ENCODE peak calls at places on chromosomes 16 and 17, in ten cellular contexts. J is prostate gland, A is AG04449, K is fibroblast of mammary gland, I is BJ, Z is pancreas, W is fibroblast of pulmonary artery, B is HCT116, C is suprapubic skin, F is upper lobe of right lung. E is an unnamed sample.

GRCh38 chr17:53012364-53012763 is 810.4 kb upstream of the KIF2B start:
- DNase-seq in W (no peak), J (no peak), F (no peak), C (no peak), K (no peak), B (no peak), A (no peak), I (no peak), Z (no peak), E (no peak)

GRCh38 chr17:78745407-78746088 is 36.5 kb downstream of the CYTH1 start:
- DNase-seq in B (no peak), C (no peak), W (peak; percentile 69), J (no peak), Z (no peak), I (no peak), K (peak; percentile 51), F (no peak), A (no peak), E (no peak)

GRCh38 chr17:7555320-7555948 is 3.1 kb upstream of the TNFSF13 start:
- DNase-seq in W (no peak), C (no peak), A (no peak), B (no peak), J (no peak), K (no peak), I (no peak), Z (no peak), F (no peak), E (no peak)

GRCh38 chr17:41335747-41336146 is 14.9 kb downstream of the KRT33A start:
- DNase-seq in B (no peak), Z (no peak), K (no peak), A (no peak), F (no peak), J (no peak), I (no peak), W (no peak), C (no peak), E (no peak)

GRCh38 chr17:13986855-13987254 is 82.4 kb upstream of the COX10 start:
- DNase-seq in J (no peak), C (no peak), W (no peak), B (no peak), I (no peak), A (no peak), Z (no peak), K (no peak), F (no peak), E (no peak)

GRCh38 chr16:11497329-11497805 is 89.4 kb downstream of the LITAF start:
- DNase-seq in K (peak; percentile 45), F (peak; percentile 93), W (peak; percentile 55), Z (peak; percentile 92), A (no peak), C (peak; percentile 89), B (peak; percentile 85), J (peak; percentile 95), I (peak; percentile 17), E (peak; percentile 87)

GRCh38 chr17:6749519-6749918 is 6.3 kb upstream of the XAF1 start:
- DNase-seq in F (no peak), K (peak; percentile 32), B (no peak), Z (no peak), W (peak; percentile 53), J (no peak), I (no peak), A (no peak), C (no peak), E (peak; percentile 51)

GRCh38 chr17:75364078-75364477 is 41.4 kb downstream of the GRB2 start:
- DNase-seq in J (no peak), K (peak; percentile 81), Z (no peak), B (no peak), A (peak; percentile 54), I (peak; percentile 46), W (peak; percentile 62), C (no peak), F (no peak), E (peak; percentile 53)

GRCh38 chr16:22789281-22789945 is 24.5 kb upstream of the HS3ST2 start:
- DNase-seq in F (no peak), J (no peak), B (no peak), W (no peak), K (peak; percentile 45), I (no peak), A (no peak), Z (no peak), C (no peak), E (peak; percentile 20)

GRCh38 chr16:28012031-28012445 is 51.5 kb downstream of the GSG1L start:
- DNase-seq in C (no peak), A (no peak), W (peak; percentile 28), J (no peak), B (no peak), F (no peak), K (peak; percentile 22), Z (no peak), I (no peak), E (peak; percentile 46)

GRCh38 chr17:79612468-79613194 is 1.8 kb upstream of the RBFOX3 start:
- DNase-seq in K (peak; percentile 35), W (peak; percentile 26), B (peak; percentile 63), C (no peak), I (no peak), A (no peak), Z (peak; percentile 15), F (peak; percentile 73), J (no peak), E (peak; percentile 7)

GRCh38 chr16:88790312-88791150 is 5.5 kb upstream of the PIEZO1 start:
- DNase-seq in J (no peak), C (no peak), B (no peak), A (no peak), I (no peak), W (no peak), F (peak; percentile 88), K (no peak), Z (no peak), E (no peak)

GRCh38 chr16:49604602-49605001 is 231.0 kb downstream of the C16orf78 start:
- DNase-seq in B (no peak), F (no peak), Z (no peak), C (no peak), K (no peak), A (no peak), J (no peak), W (no peak), I (no peak), E (no peak)

DNA sequence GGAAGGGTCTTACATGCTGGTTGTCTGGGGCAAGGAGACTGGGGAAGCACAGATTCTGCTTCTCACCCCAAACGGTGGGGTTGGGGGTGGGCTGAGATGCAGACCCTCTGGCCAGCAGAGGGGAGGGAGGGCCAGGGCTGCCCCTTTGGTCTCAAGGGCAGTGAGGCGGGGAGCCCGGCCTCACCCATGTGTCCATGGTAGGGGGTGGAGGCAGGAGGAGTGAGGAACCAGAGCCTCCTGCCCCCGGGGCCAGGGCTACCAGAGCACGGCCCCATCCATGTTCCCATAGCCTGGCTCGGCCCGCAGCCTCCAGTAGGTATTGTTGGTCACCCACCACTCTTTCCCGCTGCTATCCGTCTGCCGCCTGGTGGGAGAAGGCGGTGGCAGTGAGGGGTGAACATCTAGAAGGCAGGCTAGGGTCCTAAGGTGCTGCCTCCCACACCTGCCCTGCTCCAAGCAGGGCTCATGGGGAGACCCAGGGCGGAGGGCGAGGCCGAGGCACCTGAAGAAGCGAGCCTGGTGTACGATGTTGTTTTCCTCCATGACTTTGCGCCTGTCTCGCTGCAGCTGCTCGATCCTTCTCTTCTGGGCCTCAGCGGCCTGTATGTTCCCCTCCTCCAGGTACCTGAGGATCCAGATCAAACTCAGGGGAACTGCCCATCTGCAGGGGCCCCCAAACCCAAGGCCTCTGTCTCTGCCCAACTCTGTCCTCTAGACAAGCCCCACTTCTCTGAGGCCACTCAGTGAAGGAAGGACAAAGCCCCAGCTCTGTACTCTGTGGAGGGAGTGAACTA is 13.4 kb downstream of the OSBPL7 start:
- DNase-seq in C (peak; percentile 74), W (no peak), K (no peak), J (no peak), Z (no peak), B (no peak), I (no peak), F (peak; percentile 51), A (no peak), E (no peak)
- H3K4me3 ChIP-seq in C (no peak overlapping the region), W (no peak overlapping the region), K (no peak overlapping the region), J (no peak overlapping the region), Z (no peak overlapping the region), B (no peak overlapping the region), I (no peak overlapping the region), F (no peak overlapping the region), A (no peak overlapping the region), E (no peak overlapping the region)

DNA sequence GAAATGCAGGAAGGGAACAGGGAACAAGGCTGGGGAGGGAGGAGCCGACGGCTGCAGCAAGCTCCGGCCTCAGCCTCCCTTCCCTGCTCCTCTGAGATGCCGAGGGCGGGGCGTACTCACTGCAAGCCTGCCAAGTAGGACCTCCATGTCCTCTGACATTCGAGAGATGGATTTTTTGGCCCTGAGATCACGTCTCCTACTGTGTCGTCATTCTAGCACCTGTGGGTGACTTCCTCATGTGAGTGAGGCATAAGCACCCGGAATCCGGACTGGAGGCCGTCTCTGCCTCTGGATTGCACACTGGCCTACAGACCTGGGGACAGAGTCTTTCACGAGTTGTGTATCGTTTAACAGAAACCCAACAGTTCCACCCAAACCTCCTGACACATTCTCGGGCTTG is 14.5 kb downstream of the MRM3 start:
- DNase-seq in K (no peak), I (no peak), C (no peak), F (no peak), Z (no peak), A (no peak), J (no peak), B (no peak), W (no peak), E (no peak)
- TF ChIP-seq CTCF in K (no peak), I (no peak), C (no peak), F (no peak), Z (no peak), A (no peak), J (no peak), B (no peak), W (no peak), E (no peak)

DNA sequence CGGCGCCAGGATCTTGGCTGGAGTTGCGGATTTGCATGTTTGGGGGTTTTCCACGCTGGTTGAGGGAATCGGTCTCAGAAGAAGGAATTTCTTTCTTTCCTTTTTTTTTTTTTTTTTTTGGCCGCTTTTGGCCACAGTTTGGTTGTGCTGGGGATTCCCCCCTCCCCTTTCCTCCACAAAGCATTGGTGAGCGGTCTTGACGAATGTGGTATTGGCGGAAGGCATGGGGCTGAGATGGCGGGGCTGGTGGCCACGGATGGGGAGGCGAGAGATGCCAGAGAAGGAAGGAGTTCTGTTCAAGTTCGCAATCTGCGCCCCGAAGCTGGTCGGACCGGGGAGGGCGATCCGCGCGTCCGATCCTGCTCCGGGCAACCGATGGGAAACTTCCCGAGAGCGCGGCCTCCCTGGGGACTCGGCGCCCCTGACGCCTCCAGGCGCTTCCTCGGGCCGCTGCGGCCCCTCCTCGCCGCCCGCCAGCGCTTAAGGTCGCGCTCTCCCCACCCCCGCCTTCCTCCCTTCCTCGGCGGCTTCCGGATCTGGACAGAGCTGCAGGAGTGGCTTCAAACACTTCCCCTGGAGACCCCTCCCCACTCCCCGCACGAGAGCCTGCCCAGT is 43.2 kb downstream of the RAI1 start:
- DNase-seq in J (no peak), B (no peak), I (no peak), C (no peak), A (no peak), Z (no peak), F (no peak), K (no peak), W (peak; percentile 71), E (peak; percentile 60)
- H3K4me3 ChIP-seq in J (peak overlapping the region; percentile 35), B (no peak overlapping the region), I (peak overlapping the region; percentile 47), C (peak overlapping the region; percentile 47), A (peak overlapping the region; percentile 58), Z (no peak overlapping the region), F (peak overlapping the region; percentile 54), K (peak overlapping the region; percentile 48), W (peak overlapping the region; percentile 53), E (peak overlapping the region; percentile 52)

DNA sequence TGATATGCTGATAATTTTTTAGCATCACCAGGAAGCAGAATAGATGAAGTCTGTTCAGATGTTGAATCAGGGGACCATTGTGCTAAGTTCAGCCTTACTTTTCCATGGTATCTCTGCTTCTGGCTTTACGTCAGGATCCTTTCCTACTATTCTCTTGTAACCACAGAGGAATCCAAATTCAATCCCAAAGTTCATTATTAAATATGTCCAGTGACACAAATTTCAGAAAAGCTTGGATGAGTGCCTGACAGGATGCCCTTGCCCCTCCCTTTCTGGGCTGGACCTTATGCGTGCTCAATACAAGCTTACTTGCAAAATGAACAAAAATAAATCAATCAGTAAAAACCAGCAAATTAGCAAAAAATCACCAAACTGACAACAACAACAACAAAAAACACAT is 37.6 kb upstream of the ADORA2B start:
- DNase-seq in B (no peak), J (no peak), W (peak; percentile 58), F (no peak), Z (no peak), C (no peak), A (no peak), K (no peak), I (no peak), E (no peak)
- TF ChIP-seq CTCF in B (no peak), J (no peak), W (no peak), F (no peak), Z (no peak), C (no peak), A (no peak), K (no peak), I (no peak), E (no peak)

E was measured in foreskin fibroblast.